ENCODE peak calls at places on chromosomes 16 and 17, in nine cellular contexts. U is WTC11; Q is stimulated activated CD8-positive, alpha-beta memory T cell treated with anti-CD3 and anti-CD28 coated beads, Interleukin-15, amount 100 ng/mL, for 24 hours; O is germinal center; T is H7; D is choroid plexus epithelial cell; L is PC-9; I is stromal cell of bone marrow; H is NCI-H1417 treated with DMSO at 0.1 percent for 48 hours. J is an unnamed sample.

GRCh38 chr17:1422907-1423306 is 22.9 kb upstream of the YWHAE start:
- DNase-seq in U (no peak), Q (no peak), O (no peak), D (peak; percentile 95), T (no peak), H (no peak), L (peak; percentile 72), I (peak; percentile 92), J (peak; percentile 16)

GRCh38 chr17:57965521-57966160 is 10.4 kb upstream of the CUEDC1 start:
- DNase-seq in H (no peak), D (no peak), I (no peak), L (no peak), T (peak; percentile 61), U (no peak), Q (no peak), O (no peak), J (no peak)

GRCh38 chr16:30767767-30768465 is 5.8 kb downstream of the RNF40 start:
- DNase-seq in I (no peak), U (no peak), D (no peak), O (peak; percentile 70), L (no peak), Q (no peak), H (no peak), T (no peak), J (no peak)

GRCh38 chr16:71421911-71422310 is 19.9 kb downstream of the TLE7 start:
- DNase-seq in H (no peak), O (peak; percentile 53), D (peak; percentile 31), T (peak; percentile 84), U (peak; percentile 75), Q (no peak), L (no peak), I (no peak), J (no peak)

GRCh38 chr16:56589141-56590039 is at the start of gene MT3:
- DNase-seq in I (no peak), O (no peak), Q (no peak), L (no peak), T (peak; percentile 88), U (peak; percentile 66), H (peak; percentile 21), D (no peak), J (peak; percentile 47)

GRCh38 chr16:48608452-48608851 is 1.5 kb downstream of the N4BP1 start:
- DNase-seq in Q (no peak), H (no peak), L (peak; percentile 76), T (no peak), O (no peak), I (no peak), U (no peak), D (no peak), J (no peak)

GRCh38 chr16:28538733-28539596 is at the start of gene NUPR1:
- DNase-seq in Q (no peak), D (peak; percentile 98), U (peak; percentile 14), L (peak; percentile 52), T (peak; percentile 52), H (no peak), I (peak; percentile 98), O (no peak), J (peak; percentile 59)

GRCh38 chr17:36863676-36864075 is 73.6 kb upstream of the LHX1 start:
- DNase-seq in D (no peak), T (no peak), O (no peak), U (no peak), L (no peak), H (no peak), I (no peak), Q (no peak), J (no peak)

GRCh38 chr17:49861150-49861884 is 13.4 kb upstream of the TAC4 start:
- DNase-seq in D (peak; percentile 38), T (peak; percentile 93), Q (peak; percentile 30), U (no peak), H (no peak), I (no peak), L (peak; percentile 65), O (peak; percentile 75), J (no peak)

GRCh38 chr17:32161506-32162365 is 19.4 kb downstream of the RHOT1 start:
- DNase-seq in H (no peak), U (no peak), T (no peak), L (peak; percentile 41), O (no peak), I (peak; percentile 50), Q (no peak), D (peak; percentile 88), J (no peak)

GRCh38 chr17:78939615-78940014 is 14.4 kb upstream of the TIMP2 start:
- DNase-seq in D (peak; percentile 73), U (no peak), T (no peak), I (peak; percentile 47), O (no peak), Q (no peak), L (no peak), H (no peak), J (no peak)

GRCh38 chr17:72697602-72698146 is 394.8 kb downstream of the SLC39A11 start:
- DNase-seq in U (no peak), H (no peak), O (no peak), I (no peak), T (no peak), L (no peak), Q (no peak), D (no peak), J (peak; percentile 18)

GRCh38 chr16:67299269-67299668 is 19.9 kb downstream of the PLEKHG4 start:
- DNase-seq in D (no peak), Q (no peak), O (no peak), H (no peak), I (no peak), T (peak; percentile 30), L (no peak), U (no peak), J (no peak)

GRCh38 chr17:12178644-12179330 is 158.1 kb downstream of the MAP2K4 start:
- DNase-seq in I (no peak), L (no peak), D (no peak), Q (no peak), U (no peak), H (no peak), T (no peak), O (no peak), J (no peak)